ENCODE peak calls at places on chromosome 4, in five cellular contexts. U, M, N, D and G are unnamed samples.

GRCh38 chr4:170259631-170260153 is 169.9 kb upstream of the AADAT start:
- DNase-seq in D (peak), U (peak), N (peak), M (peak), G (no peak)

GRCh38 chr4:87073570-87074470 is 139.0 kb downstream of the AFF1 start:
- DNase-seq in U (no peak), N (no peak), D (no peak), M (peak), G (no peak)

GRCh38 chr4:16858275-16858752 is 40.1 kb downstream of the LDB2 start:
- DNase-seq in D (no peak), M (no peak), U (peak), N (no peak), G (no peak)

GRCh38 chr4:85777908-85778808 is 303.2 kb downstream of the ARHGAP24 start:
- DNase-seq in U (peak), D (no peak), N (peak), M (peak), G (no peak)

GRCh38 chr4:30616943-30617646 is 103.1 kb upstream of the PCDH7 start:
- DNase-seq in M (peak), N (no peak), D (no peak), U (peak), G (no peak)

GRCh38 chr4:107094332-107094731 is 58.2 kb upstream of the DKK2 start:
- DNase-seq in N (peak), D (no peak), U (peak), M (peak), G (no peak)

GRCh38 chr4:122666527-122667245 is 45.8 kb upstream of the IL21 start:
- DNase-seq in U (peak), M (peak), N (peak), D (no peak), G (no peak)

GRCh38 chr4:138919094-138919936 is 96.3 kb upstream of the NOCT start:
- DNase-seq in M (peak), N (peak), U (peak), D (peak), G (no peak)

GRCh38 chr4:156771171-156771837 is 200.3 kb downstream of the PDGFC start:
- DNase-seq in D (no peak), N (peak), U (peak), M (peak), G (no peak)

GRCh38 chr4:86556791-86557415 is 37.2 kb upstream of the PTPN13 start:
- DNase-seq in D (no peak), U (peak), N (no peak), M (peak), G (no peak)

GRCh38 chr4:164595751-164596150 is 158.2 kb upstream of the SMIM31 start:
- DNase-seq in D (no peak), M (no peak), N (no peak), U (no peak), G (no peak)

GRCh38 chr4:98688416-98689290 is 30.2 kb upstream of the TSPAN5 start:
- DNase-seq in N (peak), D (no peak), M (peak), U (peak), G (no peak)

GRCh38 chr4:30402276-30402675 is 317.9 kb upstream of the PCDH7 start:
- DNase-seq in U (peak), D (no peak), N (no peak), M (peak), G (no peak)

GRCh38 chr4:38385286-38386010 is 278.6 kb upstream of the KLF3 start:
- DNase-seq in N (peak), D (no peak), U (no peak), M (peak), G (no peak)

GRCh38 chr4:18442957-18443356 is 421.4 kb upstream of the LCORL start:
- DNase-seq in U (no peak), N (no peak), M (no peak), D (no peak), G (no peak)

GRCh38 chr4:108070775-108071174 is 81.1 kb downstream of the HADH start:
- DNase-seq in N (no peak), M (no peak), U (no peak), D (no peak), G (no peak)

GRCh38 chr4:124997907-124998306 is 285.4 kb upstream of the ANKRD50 start:
- DNase-seq in M (no peak), D (no peak), U (no peak), N (no peak), G (no peak)

GRCh38 chr4:24853142-24853541 is 57.8 kb downstream of the SOD3 start:
- DNase-seq in U (peak), M (peak), D (no peak), N (no peak), G (no peak)

GRCh38 chr4:26911254-26911653 is 50.6 kb downstream of the STIM2 start:
- DNase-seq in M (no peak), U (no peak), N (no peak), D (no peak), G (no peak)

GRCh38 chr4:133624744-133625143 is 475.6 kb downstream of the PCDH10 start:
- DNase-seq in U (no peak), M (no peak), N (no peak), D (no peak), G (no peak)

GRCh38 chr4:38983756-38984647 is 48.2 kb downstream of the TMEM156 start:
- DNase-seq in N (peak), M (no peak), D (no peak), U (peak), G (no peak)

GRCh38 chr4:73446336-73446938 is 10.4 kb downstream of the AFP start:
- DNase-seq in M (peak), U (peak), N (peak), D (no peak), G (no peak)

GRCh38 chr4:83208776-83209365 is 75.7 kb downstream of the COQ2 start:
- DNase-seq in M (peak), D (no peak), N (peak), U (peak), G (no peak)

GRCh38 chr4:38190717-38191178 is 230.6 kb downstream of the PTTG2 start:
- DNase-seq in D (no peak), U (peak), M (no peak), N (peak), G (no peak)

GRCh38 chr4:101417046-101417445 is 69.7 kb upstream of the PPP3CA start:
- DNase-seq in N (no peak), M (no peak), D (no peak), U (no peak), G (peak)

GRCh38 chr4:7192252-7193039 is at the start of gene SORCS2:
- DNase-seq in U (peak), D (peak), N (peak), M (peak), G (no peak)

GRCh38 chr4:138680251-138680650 is 335.3 kb upstream of the NOCT start:
- DNase-seq in M (peak), N (no peak), U (peak), D (no peak), G (no peak)

GRCh38 chr4:23041501-23041900 is 348.8 kb downstream of the GBA3 start:
- DNase-seq in M (no peak), D (no peak), N (peak), U (no peak), G (no peak)

GRCh38 chr4:12911723-12912324 is 572.3 kb downstream of the RAB28 start:
- DNase-seq in N (no peak), D (no peak), M (no peak), U (no peak), G (no peak)

GRCh38 chr4:82939414-82939813 is 38.9 kb downstream of the THAP9 start:
- DNase-seq in U (no peak), D (no peak), M (no peak), N (no peak), G (no peak)

GRCh38 chr4:140742838-140743193 is 13.4 kb downstream of the TBC1D9 start:
- DNase-seq in N (no peak), M (no peak), D (no peak), U (no peak), G (no peak)

GRCh38 chr4:125316391-125316780 is 1.6 kb downstream of the FAT4 start:
- DNase-seq in U (no peak), M (peak), D (no peak), N (peak), G (no peak)

GRCh38 chr4:164012396-164013027 is 518.0 kb downstream of the TMA16 start:
- DNase-seq in M (peak), N (no peak), U (no peak), D (no peak), G (no peak)

GRCh38 chr4:148946271-148946670 is 504.1 kb upstream of the NR3C2 start:
- DNase-seq in N (no peak), M (no peak), U (no peak), D (no peak), G (no peak)

GRCh38 chr4:2712261-2712842 is 43.8 kb downstream of the TNIP2 start:
- DNase-seq in M (no peak), U (peak), N (no peak), D (peak), G (no peak)
- TF ChIP-seq CTCF in M (no peak), U (peak), N (no peak), D (no peak), G (peak)

GRCh38 chr4:4888695-4889094 is 29.2 kb downstream of the MSX1 start:
- DNase-seq in D (no peak), M (no peak), N (no peak), U (no peak), G (no peak)
- TF ChIP-seq CTCF in D (no peak), M (no peak), N (no peak), U (no peak), G (no peak)

GRCh38 chr4:1684756-1685603 is 867 bp upstream of the FAM53A start:
- DNase-seq in U (no peak), N (no peak), D (no peak), M (no peak), G (peak)
- TF ChIP-seq CTCF in U (no peak), N (no peak), D (no peak), M (no peak), G (no peak)

GRCh38 chr4:41963105-41963504 is 18.5 kb upstream of the DCAF4L1 start:
- DNase-seq in D (no peak), N (peak), M (peak), U (peak), G (no peak)

DNA sequence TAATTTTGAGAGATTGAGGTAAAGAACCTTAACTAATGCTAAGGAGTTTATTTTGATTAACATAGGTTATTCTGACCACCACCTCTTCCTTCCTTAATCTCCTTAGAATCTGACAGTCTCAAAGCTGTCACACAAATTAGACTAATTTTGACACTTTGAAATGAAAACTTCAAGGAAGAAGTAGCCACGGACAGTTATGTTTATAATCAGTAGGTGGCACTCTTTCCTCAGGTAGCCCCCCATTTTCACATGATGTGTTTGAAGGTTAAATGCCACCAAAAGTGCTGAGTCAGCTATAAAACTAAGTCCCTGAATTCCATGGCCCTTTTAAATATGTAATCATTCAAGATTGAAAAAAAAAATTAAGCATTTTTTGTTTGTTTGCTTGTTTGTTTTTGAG is 22.4 kb downstream of the TMEM33 start:
- DNase-seq in N (no peak), D (no peak), U (peak), M (peak), G (no peak)
- TF ChIP-seq CTCF in N (peak), D (no peak), U (peak), M (no peak), G (peak)

GRCh38 chr4:61500883-61501282 is 300.8 kb downstream of the ADGRL3 start:
- DNase-seq in D (no peak), U (peak), M (peak), N (no peak), G (no peak)
- TF ChIP-seq CTCF in D (no peak), U (peak), M (peak), N (no peak), G (peak)

GRCh38 chr4:95544433-95545103 is 4.2 kb downstream of the UNC5C start:
- DNase-seq in N (no peak), U (peak), D (no peak), M (no peak), G (no peak)
- TF ChIP-seq CTCF in N (no peak), U (peak), D (no peak), M (peak), G (peak)

DNA sequence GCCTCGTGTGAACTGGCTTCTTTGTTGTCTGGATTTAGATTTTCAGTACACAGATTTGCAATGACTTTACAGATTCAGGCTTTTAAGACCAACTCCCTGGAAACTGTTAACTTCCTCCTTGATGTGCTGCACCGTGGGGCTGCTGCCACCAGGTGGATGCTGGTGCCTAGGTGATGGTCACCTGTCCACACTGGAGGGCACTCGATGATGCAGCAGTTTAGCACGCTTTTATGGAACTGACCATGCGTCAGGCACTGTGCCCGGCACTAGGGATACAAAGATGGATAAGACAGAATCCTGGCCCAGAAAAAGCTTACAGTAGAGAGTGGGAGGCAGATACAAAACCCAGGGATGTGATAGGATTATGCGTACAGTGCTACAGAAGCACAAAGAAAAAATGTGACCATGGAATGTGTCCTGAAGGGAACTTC is 180.7 kb downstream of the CEP135 start:
- DNase-seq in M (peak), N (no peak), D (no peak), U (no peak), G (no peak)
- TF ChIP-seq CTCF in M (peak), N (no peak), D (no peak), U (peak), G (peak)

GRCh38 chr4:77306496-77306895 is 149.5 kb downstream of the CCNG2 start:
- DNase-seq in M (no peak), U (no peak), N (no peak), D (no peak), G (no peak)

GRCh38 chr4:77310931-77311330 is 153.9 kb downstream of the CCNG2 start:
- DNase-seq in D (no peak), U (no peak), N (peak), M (peak), G (no peak)

GRCh38 chr4:77308843-77309242 is 151.8 kb downstream of the CCNG2 start:
- DNase-seq in M (peak), N (peak), D (no peak), U (peak), G (no peak)

GRCh38 chr4:77305766-77306165 is 148.8 kb downstream of the CCNG2 start:
- DNase-seq in N (no peak), D (no peak), M (no peak), U (no peak), G (no peak)

DNA sequence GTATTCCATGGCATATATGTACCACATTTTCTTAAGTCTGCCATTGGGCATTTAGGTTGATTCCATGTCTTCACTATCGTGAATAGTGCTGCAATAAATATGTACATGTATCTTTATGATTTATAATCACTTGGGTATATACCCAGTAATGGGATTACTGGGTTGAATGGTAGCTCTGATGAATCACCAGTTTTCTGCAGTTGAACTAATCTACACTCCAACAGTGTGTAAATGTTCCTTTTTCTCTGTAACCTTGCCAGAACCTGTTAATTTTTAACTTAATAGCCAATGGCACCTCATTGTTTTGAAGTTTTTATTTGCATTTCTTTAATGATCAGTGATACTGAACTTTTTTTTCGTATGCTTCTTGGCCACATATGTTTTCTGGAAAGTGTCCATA is 152.5 kb downstream of the CCNG2 start:
- DNase-seq in U (no peak), N (no peak), D (no peak), M (no peak), G (no peak)
- TF ChIP-seq CTCF in U (no peak), N (no peak), D (no peak), M (no peak), G (no peak)